ENCODE peak calls at places on chromosome X, in six cellular contexts. E is body of pancreas; O is CD8-positive, alpha-beta T cell; M is heart right ventricle; S is upper lobe of right lung; L is lower lobe of right lung. Y is an unnamed sample.
A peak's percentile ranks its signal among the peaks of the same experiment; 100 is the strongest.

GRCh38 chrX:42519666-42520231 is 258.2 kb downstream of the PPP1R2C start:
- ATAC-seq in E (no peak), O (no peak), M (no peak), S (no peak), L (no peak), Y (no peak)

GRCh38 chrX:121064579-121064978 is 17.2 kb downstream of the GLUD2 start:
- ATAC-seq in E (no peak), O (no peak), M (no peak), S (no peak), L (no peak), Y (no peak)

GRCh38 chrX:10756365-10756915 is 136.1 kb upstream of the MID1 start:
- ATAC-seq in E (peak; percentile 64), O (no peak), M (peak; percentile 70), S (peak; percentile 86), L (peak; percentile 85), Y (peak; percentile 65)

GRCh38 chrX:9739130-9739529 is 26.5 kb downstream of the GPR143 start:
- ATAC-seq in E (no peak), O (no peak), M (no peak), S (no peak), L (no peak), Y (no peak)

GRCh38 chrX:148381603-148382002 is 118.8 kb upstream of the AFF2 start:
- ATAC-seq in E (no peak), O (no peak), M (no peak), S (no peak), L (no peak), Y (no peak)

GRCh38 chrX:40581333-40581910 is 652 bp downstream of the ATP6AP2 start:
- ATAC-seq in E (no peak), O (peak; percentile 16), M (no peak), S (no peak), L (no peak), Y (no peak)

GRCh38 chrX:77446840-77447239 is 349 bp upstream of the FGF16 start:
- ATAC-seq in E (no peak), O (no peak), M (no peak), S (no peak), L (peak; percentile 20), Y (no peak)

GRCh38 chrX:101386542-101386885 is 523 bp upstream of the BTK start:
- ATAC-seq in E (no peak), O (no peak), M (no peak), S (no peak), L (no peak), Y (no peak)

GRCh38 chrX:75067931-75068330 is 88.2 kb downstream of the ABCB7 start:
- ATAC-seq in E (no peak), O (no peak), M (no peak), S (no peak), L (no peak), Y (no peak)

GRCh38 chrX:7925867-7926472 is 1.2 kb downstream of the PNPLA4 start:
- ATAC-seq in E (no peak), O (peak; percentile 50), M (peak; percentile 58), S (peak; percentile 61), L (peak; percentile 53), Y (peak; percentile 11)

GRCh38 chrX:112051546-112051945 is 31.0 kb downstream of the TRPC5 start:
- ATAC-seq in E (no peak), O (no peak), M (no peak), S (peak; percentile 58), L (peak; percentile 67), Y (no peak)

GRCh38 chrX:13123247-13123856 is 78.9 kb upstream of the FAM9C start:
- ATAC-seq in E (no peak), O (no peak), M (no peak), S (no peak), L (no peak), Y (no peak)

DNA sequence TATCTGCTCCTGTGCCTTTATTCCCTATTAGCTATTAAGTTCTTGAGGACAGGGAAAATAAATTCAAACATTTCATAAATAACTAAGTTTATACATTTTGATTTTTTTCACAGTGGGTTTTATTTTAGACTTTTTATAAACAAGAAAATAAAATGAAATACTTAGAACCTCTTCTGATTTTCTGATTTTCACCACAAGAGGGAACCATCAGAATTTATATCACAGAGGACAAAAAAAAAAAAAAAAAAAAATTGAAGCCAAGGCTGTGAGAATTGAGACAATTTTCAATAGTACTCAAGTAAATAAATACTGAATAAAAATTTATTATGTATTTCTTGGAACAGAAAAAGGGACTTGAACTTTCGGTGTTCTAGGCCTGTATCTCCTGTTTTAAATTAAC is 288.1 kb downstream of the SH3BGRL start:
- ATAC-seq in E (no peak), O (no peak), M (no peak), S (no peak), L (no peak), Y (no peak)
- H3K4me3 ChIP-seq in E (no peak overlapping the region), O (no peak overlapping the region), M (no peak overlapping the region), S (no peak overlapping the region), L (no peak overlapping the region), Y (no peak overlapping the region)

GRCh38 chrX:72046447-72046846 is 85.3 kb downstream of the RTL5 start:
- ATAC-seq in E (no peak), O (no peak), M (no peak), S (no peak), L (no peak), Y (no peak)
- H3K27me3 ChIP-seq in E (no peaks in the 10 kb centered on the region), O (no peaks in the 10 kb centered on the region), M (no peaks in the 10 kb centered on the region), S (no peaks in the 10 kb centered on the region), L (no peaks in the 10 kb centered on the region), Y (no peaks in the 10 kb centered on the region)

GRCh38 chrX:73849054-73849453 is 286.1 kb downstream of the CHIC1 start:
- ATAC-seq in E (no peak), O (no peak), M (no peak), S (no peak), L (no peak), Y (no peak)

GRCh38 chrX:73851014-73852009 is 288.3 kb downstream of the CHIC1 start:
- ATAC-seq in E (no peak), O (no peak), M (no peak), S (no peak), L (peak; percentile 91), Y (peak; percentile 93)

GRCh38 chrX:73852022-73852421 is 289.0 kb downstream of the CHIC1 start:
- ATAC-seq in E (no peak), O (no peak), M (no peak), S (no peak), L (no peak), Y (no peak)

GRCh38 chrX:73847991-73848390 is 285.0 kb downstream of the CHIC1 start:
- ATAC-seq in E (no peak), O (no peak), M (no peak), S (no peak), L (no peak), Y (no peak)

DNA sequence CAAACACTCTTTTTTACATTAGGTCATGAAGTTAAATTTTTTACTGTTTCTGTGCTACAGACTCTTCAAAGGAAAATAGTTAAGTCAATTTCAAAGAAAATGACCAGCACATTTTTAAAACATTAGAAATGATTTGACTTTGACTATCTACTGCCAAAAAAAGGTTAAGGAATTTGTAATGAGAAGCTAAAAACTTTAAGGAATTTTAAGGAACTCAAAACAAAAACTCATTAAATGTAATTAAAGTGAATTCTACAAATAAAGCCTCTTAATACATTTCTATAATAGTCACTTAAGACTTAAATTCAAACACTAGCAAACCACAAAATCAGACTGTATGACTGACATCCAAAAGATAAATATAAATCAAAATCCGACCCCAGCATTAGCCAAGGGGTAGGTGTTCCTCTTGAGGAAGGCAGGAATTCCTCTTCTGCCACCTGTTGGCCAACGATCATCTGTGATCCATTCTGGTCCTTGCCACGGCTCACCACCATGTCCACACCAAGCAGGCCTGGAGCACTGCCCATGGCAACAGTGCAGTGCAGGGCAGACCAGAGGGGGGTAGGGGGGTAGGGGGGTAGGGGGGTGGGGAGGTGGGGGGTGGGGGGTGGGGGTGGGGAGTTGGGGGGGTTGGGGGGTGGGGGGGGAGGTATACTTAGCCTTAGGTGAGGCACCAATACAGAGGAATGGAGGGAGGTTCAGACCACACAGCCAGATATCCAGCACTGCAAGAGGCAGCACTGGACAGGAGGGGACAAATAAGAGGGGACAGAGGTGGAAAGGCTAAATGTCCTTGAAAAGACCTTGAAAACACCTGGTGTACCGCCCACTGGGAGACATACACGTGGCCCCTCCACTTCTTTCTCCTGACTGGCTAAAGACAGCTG is 287.4 kb downstream of the CHIC1 start:
- ATAC-seq in E (no peak), O (no peak), M (no peak), S (no peak), L (no peak), Y (no peak)
- TF ChIP-seq CTCF in E (no peak), O (no peak), M (no peak), S (no peak), L (no peak), Y (no peak)

DNA sequence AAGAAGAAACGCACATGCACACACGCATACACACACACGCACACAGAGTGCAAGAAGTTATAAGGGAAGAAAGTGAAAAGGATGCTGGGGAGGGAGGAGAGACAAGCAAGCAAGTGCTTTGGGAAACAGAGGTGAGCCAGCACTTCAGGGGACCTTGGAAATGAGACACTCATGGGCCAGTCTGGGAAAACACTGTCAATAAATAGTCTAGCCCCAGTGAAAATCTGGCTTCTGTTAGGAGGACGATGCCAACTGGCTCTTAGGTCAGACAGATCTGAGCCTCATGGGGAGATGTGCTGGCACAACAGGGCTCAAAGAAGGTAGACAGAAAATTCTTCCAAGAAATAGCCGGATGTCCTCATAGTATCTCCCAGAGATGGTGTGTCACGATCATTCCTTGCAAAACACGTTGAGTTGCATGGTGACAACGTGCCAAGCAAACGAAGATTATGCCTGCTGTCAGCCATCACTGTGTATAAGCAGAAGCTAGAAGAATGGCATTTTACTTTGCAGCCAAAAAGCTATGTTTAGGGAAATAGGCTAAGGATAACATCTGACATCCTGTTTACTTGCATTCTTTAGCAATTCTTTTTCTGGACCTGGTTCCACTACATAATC is 557 bp upstream of the ARHGEF6 start:
- ATAC-seq in E (no peak), O (peak; percentile 26), M (peak; percentile 55), S (peak; percentile 59), L (peak; percentile 39), Y (peak; percentile 41)
- H3K4me3 ChIP-seq in E (no peak overlapping the region), O (peak overlapping the region; percentile 67), M (peak overlapping the region; percentile 53), S (peak overlapping the region; percentile 47), L (peak overlapping the region; percentile 47), Y (peak overlapping the region; percentile 18)

GRCh38 chrX:70445876-70446275 is 1.2 kb downstream of the DLG3 start:
- ATAC-seq in E (no peak), O (no peak), M (no peak), S (no peak), L (no peak), Y (no peak)

GRCh38 chrX:70453024-70453618 is 8.5 kb downstream of the DLG3 start:
- ATAC-seq in E (no peak), O (no peak), M (no peak), S (no peak), L (no peak), Y (no peak)

GRCh38 chrX:70446380-70447350 is 2.0 kb downstream of the DLG3 start:
- ATAC-seq in E (no peak), O (no peak), M (no peak), S (no peak), L (no peak), Y (no peak)

GRCh38 chrX:70452143-70452733 is 7.6 kb downstream of the DLG3 start:
- ATAC-seq in E (peak; percentile 23), O (peak; percentile 42), M (peak; percentile 56), S (peak; percentile 59), L (peak; percentile 52), Y (peak; percentile 37)

DNA sequence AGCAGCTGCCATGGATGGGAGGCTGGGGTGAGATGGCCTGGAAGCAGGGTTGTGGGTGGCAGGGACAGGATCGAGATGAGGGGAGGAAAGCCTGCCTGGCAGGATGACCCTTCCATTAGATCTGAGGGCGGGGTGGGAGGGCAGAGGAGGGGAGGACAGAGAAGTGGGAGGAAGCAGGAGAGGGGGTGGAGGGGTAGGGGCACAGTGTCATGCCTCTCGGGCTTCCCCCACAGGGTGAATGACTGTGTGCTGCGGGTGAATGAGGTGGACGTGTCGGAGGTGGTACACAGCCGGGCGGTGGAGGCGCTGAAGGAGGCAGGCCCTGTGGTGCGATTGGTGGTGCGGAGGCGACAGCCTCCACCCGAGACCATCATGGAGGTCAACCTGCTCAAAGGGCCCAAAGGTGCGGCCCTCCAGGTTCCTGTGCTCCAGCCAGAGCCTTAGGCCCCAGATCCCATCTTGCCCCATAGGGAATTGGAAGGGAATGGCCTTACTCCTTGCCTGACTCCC is 4.9 kb downstream of the DLG3 start:
- ATAC-seq in E (no peak), O (no peak), M (no peak), S (no peak), L (no peak), Y (no peak)
- H3K27me3 ChIP-seq in E (no peaks in the 10 kb centered on the region), O (no peaks in the 10 kb centered on the region), M (no peaks in the 10 kb centered on the region), S (peaks cover 5% of the 10 kb centered on the region), L (peaks cover 11% of the 10 kb centered on the region), Y (peaks cover 11% of the 10 kb centered on the region)